ENCODE peak calls at places on chromosomes 11 and 22, in eight cellular contexts. Z is HL-60, G is RWPE1, I is AG09309, L is neural crest cell, W is endothelial cell, F is AG04450, X is colonic mucosa. V is an unnamed sample.

GRCh38 chr11:33867996-33868645 is 23.8 kb downstream of the LMO2 start:
- DNase-seq in L (no peak), G (no peak), I (no peak), W (no peak), F (no peak), X (no peak), Z (no peak), V (no peak)

GRCh38 chr11:69854719-69855118 is 35.5 kb upstream of the FGF3 start:
- DNase-seq in L (no peak), W (no peak), Z (no peak), F (no peak), I (no peak), G (peak; percentile 73), X (no peak), V (no peak)

GRCh38 chr22:29626497-29627195 is 23.2 kb downstream of the NF2 start:
- DNase-seq in X (no peak), F (peak; percentile 71), W (no peak), Z (no peak), G (peak; percentile 42), I (peak; percentile 82), L (no peak), V (peak; percentile 77)

GRCh38 chr22:38086001-38086845 is 2.2 kb upstream of the SLC16A8 start:
- DNase-seq in F (no peak), I (no peak), W (no peak), G (no peak), L (no peak), X (no peak), Z (no peak), V (no peak)

GRCh38 chr11:64084962-64085710 is 49.4 kb downstream of the FLRT1 start:
- DNase-seq in W (no peak), F (no peak), Z (no peak), L (no peak), G (no peak), I (no peak), X (peak; percentile 48), V (no peak)

GRCh38 chr11:75667831-75668507 is 869 bp downstream of the MAP6 start:
- DNase-seq in W (peak; percentile 55), X (peak; percentile 22), G (peak; percentile 12), Z (peak; percentile 11), I (no peak), F (no peak), L (peak; percentile 67), V (no peak)

GRCh38 chr11:125999234-125999880 is 53.5 kb downstream of the VSIG10L2 start:
- DNase-seq in F (no peak), I (no peak), W (no peak), Z (no peak), L (no peak), X (no peak), G (no peak), V (no peak)

GRCh38 chr11:116800610-116801009 is 8.9 kb upstream of the APOA5 start:
- DNase-seq in F (no peak), W (no peak), Z (no peak), X (no peak), L (no peak), G (no peak), I (no peak), V (no peak)

GRCh38 chr11:62770778-62771143 is 435 bp upstream of the TAF6L start:
- DNase-seq in X (peak; percentile 44), Z (no peak), G (no peak), I (no peak), W (peak; percentile 33), F (no peak), L (peak; percentile 29), V (no peak)

GRCh38 chr11:63560506-63561179 is 2.5 kb downstream of the PLAAT2 start:
- DNase-seq in G (no peak), F (no peak), L (no peak), Z (no peak), X (peak; percentile 56), I (no peak), W (no peak), V (no peak)

GRCh38 chr11:108897071-108897481 is 232.2 kb downstream of the DDX10 start:
- DNase-seq in X (no peak), I (no peak), G (no peak), Z (no peak), W (no peak), L (no peak), F (no peak), V (no peak)

GRCh38 chr11:27390959-27391326 is 27.9 kb upstream of the CCDC34 start:
- DNase-seq in W (no peak), F (no peak), X (no peak), I (peak; percentile 53), Z (no peak), L (no peak), G (no peak), V (no peak)

GRCh38 chr11:107009190-107009589 is 9.1 kb downstream of the GUCY1A2 start:
- DNase-seq in Z (no peak), L (no peak), F (no peak), W (no peak), X (no peak), I (no peak), G (no peak), V (no peak)
- TF ChIP-seq CTCF in Z (no peak), L (no peak), F (no peak), W (no peak), X (no peak), I (no peak), G (no peak), V (no peak)

GRCh38 chr22:35178446-35178845 is 78.8 kb upstream of the HMGXB4 start:
- DNase-seq in L (no peak), I (no peak), W (no peak), Z (no peak), X (no peak), G (no peak), F (no peak), V (no peak)

GRCh38 chr22:35189559-35189958 is 67.7 kb upstream of the HMGXB4 start:
- DNase-seq in G (no peak), I (no peak), L (no peak), W (no peak), Z (no peak), X (no peak), F (no peak), V (no peak)

GRCh38 chr22:35186492-35186891 is 70.8 kb upstream of the HMGXB4 start:
- DNase-seq in L (no peak), F (no peak), I (no peak), W (no peak), Z (no peak), G (no peak), X (no peak), V (no peak)

DNA sequence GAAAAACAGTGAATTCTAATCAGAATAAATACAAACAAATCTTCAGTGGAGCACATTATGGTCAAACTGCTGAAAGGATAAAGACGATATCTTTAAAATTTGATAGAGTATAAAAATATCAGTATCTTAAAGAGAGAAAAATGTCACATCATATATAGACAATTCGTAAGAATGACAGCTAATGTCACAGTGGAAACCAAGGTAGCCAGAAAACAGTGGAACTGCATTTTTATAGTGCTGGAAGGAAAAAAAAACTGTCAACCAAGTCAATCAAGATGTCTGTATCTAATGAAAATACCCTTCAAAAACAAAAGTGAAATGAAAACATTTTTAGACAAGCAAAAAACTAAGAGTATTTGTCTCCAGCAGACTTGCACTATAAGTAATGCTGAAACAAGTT is 73.4 kb upstream of the HMGXB4 start:
- DNase-seq in W (no peak), Z (no peak), L (no peak), G (no peak), X (no peak), F (no peak), I (no peak), V (no peak)
- TF ChIP-seq CTCF in W (no peak), Z (no peak), L (no peak), G (no peak), X (no peak), F (no peak), I (no peak), V (no peak)

GRCh38 chr11:90288207-90288821 is 65.5 kb upstream of the CHORDC1 start:
- DNase-seq in Z (peak; percentile 3), L (no peak), X (no peak), G (peak; percentile 45), F (no peak), W (no peak), I (no peak), V (no peak)
- TF ChIP-seq CTCF in Z (peak; percentile 10), L (peak; percentile 82), X (peak; percentile 25), G (peak; percentile 66), F (peak; percentile 53), W (peak; percentile 54), I (no peak), V (no peak)

GRCh38 chr22:49923445-49923844 is 5.0 kb downstream of the CRELD2 start:
- DNase-seq in G (no peak), Z (no peak), W (no peak), I (no peak), X (no peak), L (no peak), F (no peak), V (no peak)
- TF ChIP-seq CTCF in G (peak; percentile 12), Z (no peak), W (no peak), I (no peak), X (no peak), L (no peak), F (peak; percentile 42), V (peak; percentile 32)

GRCh38 chr11:36296925-36297604 is 977 bp downstream of the PRR5L start:
- DNase-seq in G (no peak), F (peak; percentile 56), I (peak; percentile 90), L (no peak), W (no peak), Z (peak; percentile 71), X (peak; percentile 43), V (peak; percentile 59)

GRCh38 chr11:36288442-36289225 is 590 bp downstream of the COMMD9 start:
- DNase-seq in G (no peak), X (peak; percentile 23), I (no peak), L (no peak), Z (no peak), F (no peak), W (no peak), V (no peak)

GRCh38 chr11:36295926-36296325 is at the start of gene PRR5L:
- DNase-seq in F (no peak), I (no peak), X (peak; percentile 17), L (no peak), W (no peak), G (no peak), Z (no peak), V (no peak)

GRCh38 chr11:36289226-36289852 is at the start of gene COMMD9:
- DNase-seq in W (peak; percentile 90), Z (peak; percentile 88), I (peak; percentile 52), G (peak; percentile 97), F (peak; percentile 79), L (peak; percentile 89), X (peak; percentile 96), V (peak; percentile 64)

GRCh38 chr11:36292311-36292722 is 3.1 kb upstream of the COMMD9 start:
- DNase-seq in Z (peak; percentile 31), G (peak; percentile 41), F (no peak), X (no peak), W (peak; percentile 21), I (no peak), L (no peak), V (peak; percentile 19)
- TF ChIP-seq CTCF in Z (no peak), G (no peak), F (peak; percentile 58), X (peak; percentile 43), W (peak; percentile 81), I (peak; percentile 45), L (peak; percentile 72), V (peak; percentile 27)

V was measured in AG09319.